ENCODE peak calls at places on chromosomes 16 and 17, in seven cellular contexts. D is body of pancreas, I is iPS DF 6.9, T is IMR-90, R is ovary, X is HCT116, W is right atrium auricular region. G is an unnamed sample. For H3K27me3 and H3K4me1, the result is how much of the 10 kb centered on the place peaks cover.

GRCh38 chr16:82857693-82858337 is 231.0 kb downstream of the CDH13 start:
- DNase-seq in D (peak), I (no peak), T (no peak), R (no peak), X (no peak), W (no peak), G (no peak)

GRCh38 chr17:42266462-42266861 is 9.7 kb downstream of the STAT5B start:
- DNase-seq in D (no peak), I (no peak), T (no peak), R (no peak), X (no peak), W (no peak), G (no peak)

GRCh38 chr17:77330602-77331081 is 189.9 kb downstream of the SEC14L1 start:
- DNase-seq in D (no peak), I (no peak), T (no peak), R (no peak), X (no peak), W (peak), G (no peak)

GRCh38 chr17:27226611-27227234 is 67.2 kb upstream of the WSB1 start:
- DNase-seq in D (no peak), I (no peak), T (peak), R (no peak), X (no peak), W (no peak), G (no peak)

GRCh38 chr17:67628580-67629013 is 89.1 kb upstream of the NOL11 start:
- DNase-seq in D (peak), I (no peak), T (no peak), R (no peak), X (no peak), W (no peak), G (peak)

GRCh38 chr17:41196068-41196467 is 6.4 kb downstream of the KRTAP9-1 start:
- DNase-seq in D (no peak), I (no peak), T (no peak), R (no peak), X (no peak), W (no peak), G (no peak)

GRCh38 chr16:46974352-46974751 is 878 bp upstream of the DNAJA2 start:
- DNase-seq in D (no peak), I (no peak), T (no peak), R (no peak), X (no peak), W (no peak), G (peak)

GRCh38 chr16:59305850-59306249 is 571.7 kb upstream of the GOT2 start:
- DNase-seq in D (no peak), I (no peak), T (no peak), R (no peak), X (no peak), W (no peak), G (no peak)

GRCh38 chr17:32330142-32330541 is 11.8 kb downstream of the C17orf75 start:
- DNase-seq in D (no peak), I (no peak), T (no peak), R (no peak), X (no peak), W (no peak), G (no peak)

GRCh38 chr16:85276741-85277140 is 164.5 kb upstream of the CIBAR2 start:
- DNase-seq in D (no peak), I (no peak), T (no peak), R (no peak), X (no peak), W (no peak), G (no peak)

GRCh38 chr16:71504901-71505300 is 15.8 kb upstream of the ZNF19 start:
- DNase-seq in D (peak), I (no peak), T (no peak), R (no peak), X (no peak), W (no peak), G (no peak)

GRCh38 chr16:35146723-35147458 is 1687.5 kb downstream of the TP53TG3F start:
- DNase-seq in D (no peak), I (no peak), T (no peak), R (peak), X (no peak), W (no peak), G (no peak)

GRCh38 chr16:85286066-85286712 is 173.9 kb upstream of the CIBAR2 start:
- DNase-seq in D (peak), I (no peak), T (peak), R (peak), X (no peak), W (peak), G (no peak)

GRCh38 chr16:57092786-57093301 is 461 bp downstream of the CPNE2 start:
- DNase-seq in D (peak), I (no peak), T (no peak), R (peak), X (no peak), W (no peak), G (peak)

GRCh38 chr16:20814761-20815160 is 8.4 kb downstream of the REXO5 start:
- DNase-seq in D (no peak), I (no peak), T (peak), R (no peak), X (no peak), W (no peak), G (no peak)

GRCh38 chr17:12953126-12953525 is 64.7 kb downstream of the ELAC2 start:
- DNase-seq in D (no peak), I (no peak), T (no peak), R (no peak), X (no peak), W (no peak), G (no peak)

GRCh38 chr16:69448470-69449193 is 24.2 kb downstream of the CYB5B start:
- DNase-seq in D (peak), I (no peak), T (peak), R (no peak), X (no peak), W (no peak), G (no peak)

GRCh38 chr17:31738067-31738466 is 121.0 kb downstream of the COPRS start:
- DNase-seq in D (no peak), I (no peak), T (no peak), R (no peak), X (no peak), W (no peak), G (no peak)

GRCh38 chr17:1552911-1553310 is 9.7 kb downstream of the PITPNA start:
- DNase-seq in D (no peak), I (no peak), T (no peak), R (no peak), X (no peak), W (no peak), G (no peak)

GRCh38 chr17:39737761-39738567 is at the start of gene GRB7:
- DNase-seq in D (peak), I (no peak), T (no peak), R (no peak), X (peak), W (no peak), G (no peak)

GRCh38 chr16:10663146-10663545 is 31.6 kb downstream of the TEKT5 start:
- DNase-seq in D (no peak), I (no peak), T (no peak), R (no peak), X (no peak), W (no peak), G (no peak)

GRCh38 chr16:3004781-3005284 is 7.9 kb upstream of the CLDN9 start:
- DNase-seq in D (peak), I (no peak), T (no peak), R (no peak), X (no peak), W (no peak), G (no peak)

GRCh38 chr17:15965510-15965909 is 20.6 kb downstream of the ADORA2B start:
- DNase-seq in D (no peak), I (no peak), T (no peak), R (no peak), X (no peak), W (no peak), G (no peak)

GRCh38 chr16:12083625-12084024 is 107.1 kb downstream of the SNX29 start:
- DNase-seq in D (no peak), I (no peak), T (no peak), R (no peak), X (no peak), W (no peak), G (no peak)

GRCh38 chr16:83924686-83925085 is 25.8 kb downstream of the MLYCD start:
- DNase-seq in D (no peak), I (no peak), T (no peak), R (no peak), X (no peak), W (no peak), G (no peak)

GRCh38 chr17:76027159-76027839 is at the start of gene EVPL:
- DNase-seq in D (peak), I (no peak), T (no peak), R (no peak), X (peak), W (no peak), G (no peak)
- H3K4me3 ChIP-seq in D (no peak), I (no peak), T (no peak), R (peak), X (peak), W (no peak), G (no peak)

GRCh38 chr16:86289304-86289703 is 221.0 kb upstream of the FOXF1 start:
- DNase-seq in D (no peak), I (no peak), T (no peak), R (no peak), X (no peak), W (no peak), G (no peak)
- H3K27me3 ChIP-seq in D (under half), I (half or more), T (under half), R (under half), X (half or more), W (under half), G (half or more)

DNA sequence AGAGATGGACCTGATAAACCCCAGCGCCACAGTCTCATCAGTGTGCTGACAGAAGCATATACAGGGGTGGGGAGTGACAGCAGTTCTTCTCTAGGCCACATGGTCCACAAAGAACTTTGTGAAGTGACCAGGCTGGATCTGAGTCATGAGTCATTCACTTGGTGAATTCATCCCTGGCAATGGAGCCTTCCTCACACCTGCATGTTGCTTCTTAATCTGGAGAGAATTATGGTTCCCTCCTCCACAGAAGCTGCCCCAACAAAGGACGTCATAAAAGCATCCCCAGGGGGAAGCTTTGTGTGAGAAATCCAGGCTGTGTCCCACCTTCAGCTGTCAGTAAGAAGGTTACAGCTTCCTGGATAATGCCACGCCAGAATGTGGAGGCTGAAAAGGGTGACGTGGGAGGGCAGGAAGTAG is 215.6 kb upstream of the MAF start:
- DNase-seq in D (no peak), I (no peak), T (no peak), R (no peak), X (no peak), W (no peak), G (no peak)
- H3K4me1 ChIP-seq in D (under half), I (under half), T (under half), R (under half), X (under half), W (under half), G (under half)

GRCh38 chr16:68244903-68245853 is at the start of gene PLA2G15:
- DNase-seq in D (peak), I (no peak), T (peak), R (peak), X (peak), W (peak), G (peak)

GRCh38 chr16:68244481-68244902 is 681 bp upstream of the PLA2G15 start:
- DNase-seq in D (no peak), I (no peak), T (no peak), R (no peak), X (no peak), W (no peak), G (no peak)

GRCh38 chr16:68246671-68247070 is 1.5 kb downstream of the PLA2G15 start:
- DNase-seq in D (no peak), I (no peak), T (no peak), R (no peak), X (no peak), W (no peak), G (no peak)

GRCh38 chr16:68247400-68247799 is 2.2 kb downstream of the PLA2G15 start:
- DNase-seq in D (peak), I (no peak), T (no peak), R (no peak), X (no peak), W (no peak), G (no peak)

GRCh38 chr16:68246121-68246520 is 948 bp downstream of the PLA2G15 start:
- DNase-seq in D (no peak), I (no peak), T (no peak), R (no peak), X (no peak), W (no peak), G (no peak)
- H3K4me3 ChIP-seq in D (no peak), I (no peak), T (peak), R (peak), X (peak), W (peak), G (peak)

DNA sequence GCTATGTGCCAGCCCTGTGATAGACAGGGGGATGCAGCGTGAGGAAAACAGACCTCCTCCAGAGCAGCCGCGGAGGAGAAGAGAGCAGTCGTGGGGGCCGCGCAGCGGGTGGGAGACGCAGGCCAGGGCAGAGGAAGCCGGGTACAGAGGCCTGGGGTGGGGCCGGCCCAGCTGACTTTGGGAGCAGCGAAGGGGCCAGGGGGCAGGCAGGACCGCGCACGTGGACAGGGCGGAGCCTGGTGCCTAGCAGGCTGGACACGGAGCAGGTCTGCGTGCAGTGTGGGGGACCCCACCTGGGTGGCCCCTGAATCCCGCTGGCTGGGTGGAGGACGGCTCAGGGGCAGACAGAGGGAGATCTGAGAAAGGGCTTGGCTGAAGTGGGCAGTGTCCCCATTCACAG is 46.2 kb downstream of the ZFPM1 start:
- DNase-seq in D (no peak), I (no peak), T (no peak), R (no peak), X (no peak), W (no peak), G (no peak)
- H3K27me3 ChIP-seq in D (under half), I (under half), T (under half), R (under half), X (under half), W (under half), G (under half)

DNA sequence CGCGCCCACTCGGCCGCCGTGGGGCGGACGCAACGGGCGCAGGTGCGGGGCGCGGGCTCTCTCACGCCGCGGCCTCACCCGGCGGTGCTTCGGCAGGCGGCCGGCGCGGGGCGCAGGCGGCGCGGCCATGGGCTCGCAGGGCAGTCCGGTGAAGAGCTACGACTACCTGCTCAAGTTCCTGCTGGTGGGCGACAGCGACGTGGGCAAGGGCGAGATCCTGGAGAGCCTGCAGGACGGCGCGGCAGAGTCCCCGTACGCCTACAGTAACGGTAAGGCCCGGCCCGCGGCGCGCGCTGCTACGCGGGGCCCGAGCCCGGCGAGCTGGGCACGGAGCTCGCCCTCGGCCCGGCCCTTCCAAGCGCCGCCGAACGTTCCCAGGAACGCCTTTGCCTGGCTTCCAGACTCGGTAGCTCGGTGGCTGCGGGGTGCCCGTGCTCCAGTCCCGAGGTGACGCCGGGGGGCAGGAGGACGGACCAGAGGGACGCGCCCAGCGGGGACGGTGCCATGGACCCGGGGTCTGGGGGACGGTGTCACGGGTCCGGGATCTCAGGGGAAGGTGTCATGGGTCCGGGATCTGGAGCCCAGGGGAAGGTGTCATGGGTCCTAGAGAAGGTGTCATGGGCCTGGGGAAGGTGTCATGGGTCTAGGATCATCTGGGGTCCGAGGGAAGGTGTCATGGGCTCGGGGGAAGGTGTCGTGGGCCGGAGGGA is 454 bp downstream of the RAB40C start:
- DNase-seq in D (peak), I (no peak), T (peak), R (peak), X (no peak), W (no peak), G (no peak)
- H3K4me1 ChIP-seq in D (half or more), I (under half), T (under half), R (under half), X (under half), W (under half), G (under half)

GRCh38 chr17:81389585-81389984 is 5.7 kb upstream of the BAHCC1 start:
- DNase-seq in D (no peak), I (no peak), T (no peak), R (no peak), X (no peak), W (no peak), G (no peak)

GRCh38 chr17:81388612-81389367 is 6.5 kb upstream of the BAHCC1 start:
- DNase-seq in D (no peak), I (no peak), T (no peak), R (peak), X (no peak), W (no peak), G (peak)

GRCh38 chr17:81386646-81387234 is 8.5 kb upstream of the BAHCC1 start:
- DNase-seq in D (peak), I (no peak), T (no peak), R (peak), X (no peak), W (no peak), G (no peak)

GRCh38 chr17:81387235-81388060 is 7.8 kb upstream of the BAHCC1 start:
- DNase-seq in D (peak), I (no peak), T (peak), R (peak), X (no peak), W (no peak), G (no peak)

GRCh38 chr17:81388091-81388611 is 7.1 kb upstream of the BAHCC1 start:
- DNase-seq in D (no peak), I (no peak), T (no peak), R (peak), X (no peak), W (no peak), G (no peak)
- H3K4me3 ChIP-seq in D (no peak), I (no peak), T (no peak), R (no peak), X (peak), W (no peak), G (no peak)

GRCh38 chr17:48563385-48563838 is 14.7 kb downstream of the HOXB4 start:
- DNase-seq in D (no peak), I (no peak), T (peak), R (no peak), X (no peak), W (no peak), G (no peak)
- H3K27me3 ChIP-seq in D (under half), I (half or more), T (under half), R (under half), X (under half), W (under half), G (half or more)

GRCh38 chr17:5584971-5585794 is 874 bp upstream of the NLRP1 start:
- DNase-seq in D (no peak), I (no peak), T (peak), R (no peak), X (no peak), W (no peak), G (no peak)
- H3K4me1 ChIP-seq in D (under half), I (under half), T (under half), R (under half), X (under half), W (under half), G (under half)

DNA sequence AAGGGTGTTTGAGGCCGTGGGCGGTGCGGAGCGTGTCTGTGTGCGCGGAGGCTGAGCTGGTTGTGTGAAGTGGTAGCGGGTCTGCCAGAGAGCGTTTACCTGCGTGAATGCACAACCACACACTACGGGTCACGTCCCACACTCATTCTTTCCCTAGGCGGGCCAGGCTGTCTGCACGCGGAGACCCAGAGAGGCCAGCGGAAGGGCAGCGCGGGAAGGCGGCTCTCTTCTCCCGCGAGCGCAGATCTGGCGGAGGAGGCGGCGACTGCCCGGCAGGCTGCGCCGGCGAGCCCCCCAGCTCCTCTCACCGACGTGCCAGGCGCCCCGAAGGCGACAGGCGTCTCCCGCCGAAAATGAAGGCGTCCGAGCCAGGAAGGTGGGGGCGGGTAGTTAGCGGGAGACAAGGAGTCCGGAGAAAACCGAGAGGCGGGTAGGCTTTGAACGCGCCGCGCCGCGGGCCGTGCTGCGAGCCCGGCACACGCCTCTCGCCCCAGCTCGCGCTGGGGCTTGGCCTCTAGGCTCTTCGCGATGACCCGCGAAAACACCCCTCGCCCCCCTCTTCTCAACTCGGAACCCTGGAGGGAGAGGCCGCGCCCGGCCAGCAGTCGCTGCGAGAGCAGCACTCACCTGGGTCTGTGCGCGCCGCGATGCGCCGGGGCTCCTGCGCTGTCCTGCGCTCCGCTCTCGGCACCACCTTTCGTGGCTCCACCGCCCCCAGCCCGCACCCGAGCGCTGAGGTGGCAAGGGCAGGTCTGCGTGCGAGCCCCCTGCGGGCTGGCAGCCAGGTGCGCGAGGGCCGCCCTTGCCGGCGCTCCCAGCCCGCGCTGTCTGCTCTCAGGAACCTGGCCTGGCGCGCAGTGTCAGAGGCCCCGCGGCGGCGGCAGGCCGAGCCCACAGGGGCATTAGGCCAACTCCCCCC is 2.0 kb upstream of the FOXF1 start:
- DNase-seq in D (no peak), I (no peak), T (no peak), R (no peak), X (no peak), W (no peak), G (no peak)
- H3K4me3 ChIP-seq in D (no peak), I (no peak), T (peak), R (peak), X (no peak), W (no peak), G (no peak)

G was measured in BE2C.